ENCODE peak calls at places on chromosome 2, in five cellular contexts. One of them, this sample, is unnamed.

GRCh38 chr2:64243081-64244048 is 99.1 kb upstream of the PELI1 start:
- DNase-seq in fibroblast of the aortic adventitia: peak
- DNase-seq in cardiac muscle cell: peak
- DNase-seq in T-helper 1 cell: no peak
- DNase-seq in NCI-H1417 treated with DMSO at 0.1 percent for 48 hours: no peak
- DNase-seq in this sample: no peak

GRCh38 chr2:42169869-42170465 is 814 bp downstream of the EML4 start:
- DNase-seq in NCI-H1417 treated with DMSO at 0.1 percent for 48 hours: no peak
- DNase-seq in T-helper 1 cell: no peak
- DNase-seq in fibroblast of the aortic adventitia: peak
- DNase-seq in cardiac muscle cell: no peak
- DNase-seq in this sample: no peak

GRCh38 chr2:68122680-68122964 is 35.1 kb upstream of the PNO1 start:
- DNase-seq in NCI-H1417 treated with DMSO at 0.1 percent for 48 hours: no peak
- DNase-seq in cardiac muscle cell: no peak
- DNase-seq in T-helper 1 cell: no peak
- DNase-seq in fibroblast of the aortic adventitia: no peak
- DNase-seq in this sample: no peak

GRCh38 chr2:215879977-215880940 is 133.1 kb downstream of the MREG start:
- DNase-seq in T-helper 1 cell: no peak
- DNase-seq in cardiac muscle cell: no peak
- DNase-seq in NCI-H1417 treated with DMSO at 0.1 percent for 48 hours: no peak
- DNase-seq in fibroblast of the aortic adventitia: no peak
- DNase-seq in this sample: no peak

GRCh38 chr2:240991378-240992263 is 6.8 kb upstream of the SNED1 start:
- DNase-seq in NCI-H1417 treated with DMSO at 0.1 percent for 48 hours: no peak
- DNase-seq in cardiac muscle cell: peak
- DNase-seq in fibroblast of the aortic adventitia: peak
- DNase-seq in T-helper 1 cell: no peak
- DNase-seq in this sample: no peak

GRCh38 chr2:240438810-240439697 is 3.6 kb downstream of the GPC1 start:
- DNase-seq in NCI-H1417 treated with DMSO at 0.1 percent for 48 hours: no peak
- DNase-seq in cardiac muscle cell: no peak
- DNase-seq in fibroblast of the aortic adventitia: no peak
- DNase-seq in T-helper 1 cell: no peak
- DNase-seq in this sample: no peak

GRCh38 chr2:120572226-120572625 is 163.4 kb upstream of the GLI2 start:
- DNase-seq in cardiac muscle cell: no peak
- DNase-seq in T-helper 1 cell: no peak
- DNase-seq in fibroblast of the aortic adventitia: no peak
- DNase-seq in NCI-H1417 treated with DMSO at 0.1 percent for 48 hours: no peak
- DNase-seq in this sample: no peak

GRCh38 chr2:134985061-134985460 is 62.2 kb downstream of the MAP3K19 start:
- DNase-seq in cardiac muscle cell: no peak
- DNase-seq in T-helper 1 cell: no peak
- DNase-seq in NCI-H1417 treated with DMSO at 0.1 percent for 48 hours: no peak
- DNase-seq in fibroblast of the aortic adventitia: no peak
- DNase-seq in this sample: no peak

GRCh38 chr2:199946836-199947235 is 8.5 kb downstream of the TYW5 start:
- DNase-seq in fibroblast of the aortic adventitia: no peak
- DNase-seq in cardiac muscle cell: no peak
- DNase-seq in T-helper 1 cell: no peak
- DNase-seq in NCI-H1417 treated with DMSO at 0.1 percent for 48 hours: no peak
- DNase-seq in this sample: no peak

GRCh38 chr2:202450785-202451184 is 74.7 kb downstream of the BMPR2 start:
- DNase-seq in T-helper 1 cell: no peak
- DNase-seq in cardiac muscle cell: peak
- DNase-seq in fibroblast of the aortic adventitia: peak
- DNase-seq in NCI-H1417 treated with DMSO at 0.1 percent for 48 hours: no peak
- DNase-seq in this sample: no peak

GRCh38 chr2:217325251-217325650 is 465.4 kb upstream of the TNP1 start:
- DNase-seq in cardiac muscle cell: no peak
- DNase-seq in T-helper 1 cell: no peak
- DNase-seq in NCI-H1417 treated with DMSO at 0.1 percent for 48 hours: peak
- DNase-seq in fibroblast of the aortic adventitia: no peak
- DNase-seq in this sample: no peak

GRCh38 chr2:160499865-160500264 is 6.3 kb upstream of the RBMS1 start:
- DNase-seq in fibroblast of the aortic adventitia: no peak
- DNase-seq in NCI-H1417 treated with DMSO at 0.1 percent for 48 hours: no peak
- DNase-seq in cardiac muscle cell: no peak
- DNase-seq in T-helper 1 cell: no peak
- DNase-seq in this sample: no peak

GRCh38 chr2:21256006-21256405 is 132.2 kb downstream of the TDRD15 start:
- DNase-seq in T-helper 1 cell: no peak
- DNase-seq in fibroblast of the aortic adventitia: no peak
- DNase-seq in NCI-H1417 treated with DMSO at 0.1 percent for 48 hours: no peak
- DNase-seq in cardiac muscle cell: peak
- DNase-seq in this sample: no peak

GRCh38 chr2:217249490-217250451 is 389.9 kb upstream of the TNP1 start:
- DNase-seq in NCI-H1417 treated with DMSO at 0.1 percent for 48 hours: no peak
- DNase-seq in T-helper 1 cell: no peak
- DNase-seq in fibroblast of the aortic adventitia: no peak
- DNase-seq in cardiac muscle cell: no peak
- DNase-seq in this sample: no peak

GRCh38 chr2:127027715-127028114 is 79.2 kb downstream of the BIN1 start:
- DNase-seq in T-helper 1 cell: no peak
- DNase-seq in cardiac muscle cell: no peak
- DNase-seq in NCI-H1417 treated with DMSO at 0.1 percent for 48 hours: no peak
- DNase-seq in fibroblast of the aortic adventitia: no peak
- DNase-seq in this sample: no peak

GRCh38 chr2:62784341-62784740 is 78.8 kb downstream of the EHBP1 start:
- DNase-seq in fibroblast of the aortic adventitia: no peak
- DNase-seq in NCI-H1417 treated with DMSO at 0.1 percent for 48 hours: no peak
- DNase-seq in T-helper 1 cell: no peak
- DNase-seq in cardiac muscle cell: no peak
- DNase-seq in this sample: no peak

GRCh38 chr2:237546876-237547395 is 19.4 kb upstream of the PRLH start:
- DNase-seq in fibroblast of the aortic adventitia: no peak
- DNase-seq in NCI-H1417 treated with DMSO at 0.1 percent for 48 hours: no peak
- DNase-seq in T-helper 1 cell: no peak
- DNase-seq in cardiac muscle cell: no peak
- DNase-seq in this sample: no peak

GRCh38 chr2:105403785-105404698 is 5.2 kb upstream of the FHL2 start:
- DNase-seq in T-helper 1 cell: no peak
- DNase-seq in NCI-H1417 treated with DMSO at 0.1 percent for 48 hours: peak
- DNase-seq in fibroblast of the aortic adventitia: peak
- DNase-seq in cardiac muscle cell: peak
- DNase-seq in this sample: no peak

GRCh38 chr2:179247318-179248023 is 17.2 kb downstream of the SESTD1 start:
- DNase-seq in cardiac muscle cell: no peak
- DNase-seq in NCI-H1417 treated with DMSO at 0.1 percent for 48 hours: no peak
- DNase-seq in T-helper 1 cell: no peak
- DNase-seq in fibroblast of the aortic adventitia: no peak
- DNase-seq in this sample: no peak

GRCh38 chr2:149573760-149574159 is 13.8 kb downstream of the MMADHC start:
- DNase-seq in fibroblast of the aortic adventitia: peak
- DNase-seq in cardiac muscle cell: peak
- DNase-seq in NCI-H1417 treated with DMSO at 0.1 percent for 48 hours: no peak
- DNase-seq in T-helper 1 cell: no peak
- DNase-seq in this sample: no peak

GRCh38 chr2:149473538-149473937 is 114.0 kb downstream of the MMADHC start:
- DNase-seq in cardiac muscle cell: no peak
- DNase-seq in NCI-H1417 treated with DMSO at 0.1 percent for 48 hours: no peak
- DNase-seq in fibroblast of the aortic adventitia: no peak
- DNase-seq in T-helper 1 cell: no peak
- DNase-seq in this sample: no peak

GRCh38 chr2:55418512-55419235 is 982 bp downstream of the CCDC88A start:
- DNase-seq in cardiac muscle cell: no peak
- DNase-seq in T-helper 1 cell: no peak
- DNase-seq in fibroblast of the aortic adventitia: peak
- DNase-seq in NCI-H1417 treated with DMSO at 0.1 percent for 48 hours: no peak
- DNase-seq in this sample: no peak